ENCODE peak calls at places on chromosomes 1 and 21, in six cellular contexts. One of them, this sample, is unnamed.

GRCh38 chr1:153277852-153278251 is 18.4 kb downstream of the LORICRIN start:
- DNase-seq in Panc1: peak
- DNase-seq in AG09309: no peak
- DNase-seq in right lobe of liver: peak
- DNase-seq in fibroblast of pulmonary artery: no peak
- DNase-seq in dorsolateral prefrontal cortex: no peak
- DNase-seq in this sample: peak

GRCh38 chr1:218281285-218281684 is 3.8 kb upstream of the RRP15 start:
- DNase-seq in Panc1: no peak
- DNase-seq in AG09309: no peak
- DNase-seq in right lobe of liver: no peak
- DNase-seq in fibroblast of pulmonary artery: no peak
- DNase-seq in dorsolateral prefrontal cortex: no peak
- DNase-seq in this sample: no peak

GRCh38 chr21:15667010-15667409 is 62.8 kb upstream of the USP25 start:
- DNase-seq in Panc1: no peak
- DNase-seq in AG09309: peak
- DNase-seq in right lobe of liver: no peak
- DNase-seq in fibroblast of pulmonary artery: peak
- DNase-seq in dorsolateral prefrontal cortex: no peak
- DNase-seq in this sample: peak

GRCh38 chr1:228918335-228918734 is 183.1 kb downstream of the RHOU start:
- DNase-seq in Panc1: no peak
- DNase-seq in AG09309: no peak
- DNase-seq in right lobe of liver: peak
- DNase-seq in fibroblast of pulmonary artery: no peak
- DNase-seq in dorsolateral prefrontal cortex: no peak
- DNase-seq in this sample: no peak

GRCh38 chr1:216617081-216617480 is 106.1 kb downstream of the ESRRG start:
- DNase-seq in Panc1: no peak
- DNase-seq in AG09309: no peak
- DNase-seq in right lobe of liver: no peak
- DNase-seq in fibroblast of pulmonary artery: no peak
- DNase-seq in dorsolateral prefrontal cortex: no peak
- DNase-seq in this sample: no peak

GRCh38 chr1:151620286-151620685 is 8.4 kb downstream of the SNX27 start:
- DNase-seq in Panc1: no peak
- DNase-seq in AG09309: no peak
- DNase-seq in right lobe of liver: no peak
- DNase-seq in fibroblast of pulmonary artery: peak
- DNase-seq in dorsolateral prefrontal cortex: no peak
- DNase-seq in this sample: no peak

GRCh38 chr21:46052703-46053651 is 44.9 kb upstream of the COL6A2 start:
- DNase-seq in Panc1: no peak
- DNase-seq in AG09309: peak
- DNase-seq in right lobe of liver: no peak
- DNase-seq in fibroblast of pulmonary artery: peak
- DNase-seq in dorsolateral prefrontal cortex: no peak
- DNase-seq in this sample: peak

GRCh38 chr1:179206817-179207216 is 22.7 kb downstream of the ABL2 start:
- DNase-seq in Panc1: no peak
- DNase-seq in AG09309: no peak
- DNase-seq in right lobe of liver: no peak
- DNase-seq in fibroblast of pulmonary artery: no peak
- DNase-seq in dorsolateral prefrontal cortex: no peak
- DNase-seq in this sample: no peak

GRCh38 chr1:167860231-167860923 is 53.6 kb downstream of the ADCY10 start:
- DNase-seq in Panc1: no peak
- DNase-seq in AG09309: no peak
- DNase-seq in right lobe of liver: no peak
- DNase-seq in fibroblast of pulmonary artery: no peak
- DNase-seq in dorsolateral prefrontal cortex: no peak
- DNase-seq in this sample: peak

GRCh38 chr1:225767591-225768540 is 9.8 kb upstream of the SRP9 start:
- DNase-seq in Panc1: no peak
- DNase-seq in AG09309: no peak
- DNase-seq in right lobe of liver: no peak
- DNase-seq in fibroblast of pulmonary artery: peak
- DNase-seq in dorsolateral prefrontal cortex: no peak
- DNase-seq in this sample: peak

GRCh38 chr1:116754203-116754977 is at the start of gene CD2:
- DNase-seq in Panc1: no peak
- DNase-seq in AG09309: no peak
- DNase-seq in right lobe of liver: no peak
- DNase-seq in fibroblast of pulmonary artery: no peak
- DNase-seq in dorsolateral prefrontal cortex: no peak
- DNase-seq in this sample: no peak

GRCh38 chr21:25708467-25709065 is 26.1 kb downstream of the ATP5PF start:
- DNase-seq in Panc1: peak
- DNase-seq in AG09309: peak
- DNase-seq in right lobe of liver: no peak
- DNase-seq in fibroblast of pulmonary artery: peak
- DNase-seq in dorsolateral prefrontal cortex: no peak
- DNase-seq in this sample: peak

GRCh38 chr1:162988869-162989268 is 80.3 kb upstream of the RGS4 start:
- DNase-seq in Panc1: no peak
- DNase-seq in AG09309: no peak
- DNase-seq in right lobe of liver: no peak
- DNase-seq in fibroblast of pulmonary artery: no peak
- DNase-seq in dorsolateral prefrontal cortex: no peak
- DNase-seq in this sample: no peak
- TF ChIP-seq CTCF in Panc1: peak
- TF ChIP-seq CTCF in AG09309: no peak
- TF ChIP-seq CTCF in right lobe of liver: no peak
- TF ChIP-seq CTCF in fibroblast of pulmonary artery: no peak
- TF ChIP-seq CTCF in dorsolateral prefrontal cortex: no peak
- TF ChIP-seq CTCF in this sample: no peak

GRCh38 chr1:150561830-150562367 is 12.7 kb downstream of the ADAMTSL4 start:
- DNase-seq in Panc1: no peak
- DNase-seq in AG09309: peak
- DNase-seq in right lobe of liver: peak
- DNase-seq in fibroblast of pulmonary artery: peak
- DNase-seq in dorsolateral prefrontal cortex: peak
- DNase-seq in this sample: peak

GRCh38 chr1:150564051-150564991 is 15.1 kb downstream of the MCL1 start:
- DNase-seq in Panc1: no peak
- DNase-seq in AG09309: no peak
- DNase-seq in right lobe of liver: no peak
- DNase-seq in fibroblast of pulmonary artery: peak
- DNase-seq in dorsolateral prefrontal cortex: no peak
- DNase-seq in this sample: peak

GRCh38 chr1:150563340-150564038 is 14.3 kb downstream of the ADAMTSL4 start:
- DNase-seq in Panc1: no peak
- DNase-seq in AG09309: no peak
- DNase-seq in right lobe of liver: peak
- DNase-seq in fibroblast of pulmonary artery: peak
- DNase-seq in dorsolateral prefrontal cortex: no peak
- DNase-seq in this sample: peak

GRCh38 chr1:150560986-150561829 is 12.0 kb downstream of the ADAMTSL4 start:
- DNase-seq in Panc1: no peak
- DNase-seq in AG09309: peak
- DNase-seq in right lobe of liver: peak
- DNase-seq in fibroblast of pulmonary artery: peak
- DNase-seq in dorsolateral prefrontal cortex: peak
- DNase-seq in this sample: peak

DNA sequence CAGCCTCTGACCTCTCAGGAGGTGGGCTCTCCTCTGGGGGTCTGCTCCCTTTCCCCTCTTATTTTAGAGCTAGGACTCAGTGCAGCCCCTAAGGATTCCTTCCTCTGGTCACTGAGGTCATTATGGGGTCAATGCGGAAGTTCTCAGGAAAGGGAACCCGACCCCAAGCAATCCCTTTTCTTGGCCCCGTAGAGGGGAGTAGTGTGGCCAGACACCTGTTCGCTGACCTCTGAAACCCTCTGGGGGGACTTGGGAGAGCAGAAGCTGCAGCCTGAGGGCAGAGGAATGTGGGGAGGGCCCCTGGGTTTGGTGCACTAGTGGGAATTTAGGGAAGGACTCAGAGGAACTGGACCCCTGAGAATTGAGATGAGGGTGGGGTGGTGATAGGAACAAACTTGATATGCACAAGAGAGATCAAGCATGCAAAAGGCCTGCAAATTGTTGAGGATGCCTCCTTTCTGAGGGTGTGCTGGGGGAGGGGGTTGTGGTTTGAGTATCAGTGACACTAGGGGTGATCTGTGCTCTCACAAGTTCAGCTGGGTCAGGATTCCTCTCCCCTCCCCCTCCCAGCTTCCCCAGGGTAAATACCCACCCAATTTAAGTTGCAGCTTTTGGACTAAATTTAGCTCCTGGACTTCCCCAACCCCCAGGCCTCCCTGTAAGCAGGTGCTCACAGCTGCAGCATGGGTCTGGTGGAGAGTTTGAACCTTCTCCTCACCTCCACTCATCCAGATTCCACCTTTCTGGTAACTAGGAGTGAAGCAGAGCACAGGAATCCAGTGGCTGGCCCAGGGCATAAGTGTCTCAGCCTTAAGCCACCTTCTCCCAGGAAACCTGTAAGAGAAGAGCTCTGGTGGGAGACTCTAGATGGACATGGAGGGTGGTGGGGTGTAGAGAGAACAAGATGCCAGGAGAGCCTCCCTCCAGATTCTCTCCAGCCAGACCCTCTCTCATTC is 13.5 kb downstream of the ADAMTSL4 start:
- DNase-seq in Panc1: no peak
- DNase-seq in AG09309: no peak
- DNase-seq in right lobe of liver: no peak
- DNase-seq in fibroblast of pulmonary artery: no peak
- DNase-seq in dorsolateral prefrontal cortex: no peak
- DNase-seq in this sample: peak
- H3K4me3 ChIP-seq in Panc1: peak
- H3K4me3 ChIP-seq in AG09309: no peak
- H3K4me3 ChIP-seq in right lobe of liver: peak
- H3K4me3 ChIP-seq in fibroblast of pulmonary artery: peak
- H3K4me3 ChIP-seq in dorsolateral prefrontal cortex: peak
- H3K4me3 ChIP-seq in this sample: no peak

GRCh38 chr1:19338323-19338762 is 26.2 kb downstream of the SLC66A1 start:
- DNase-seq in Panc1: no peak
- DNase-seq in AG09309: no peak
- DNase-seq in right lobe of liver: peak
- DNase-seq in fibroblast of pulmonary artery: no peak
- DNase-seq in dorsolateral prefrontal cortex: peak
- DNase-seq in this sample: peak
- TF ChIP-seq CTCF in Panc1: no peak
- TF ChIP-seq CTCF in AG09309: no peak
- TF ChIP-seq CTCF in right lobe of liver: peak
- TF ChIP-seq CTCF in fibroblast of pulmonary artery: no peak
- TF ChIP-seq CTCF in dorsolateral prefrontal cortex: peak
- TF ChIP-seq CTCF in this sample: peak

GRCh38 chr1:1092890-1093609 is 18.9 kb upstream of the RNF223 start:
- DNase-seq in Panc1: no peak
- DNase-seq in AG09309: no peak
- DNase-seq in right lobe of liver: no peak
- DNase-seq in fibroblast of pulmonary artery: no peak
- DNase-seq in dorsolateral prefrontal cortex: no peak
- DNase-seq in this sample: no peak
- H3K4me3 ChIP-seq in Panc1: no peak
- H3K4me3 ChIP-seq in AG09309: no peak
- H3K4me3 ChIP-seq in right lobe of liver: no peak
- H3K4me3 ChIP-seq in fibroblast of pulmonary artery: no peak
- H3K4me3 ChIP-seq in dorsolateral prefrontal cortex: no peak
- H3K4me3 ChIP-seq in this sample: no peak

GRCh38 chr21:32364801-32365200 is 28.0 kb downstream of the URB1 start:
- DNase-seq in Panc1: no peak
- DNase-seq in AG09309: no peak
- DNase-seq in right lobe of liver: no peak
- DNase-seq in fibroblast of pulmonary artery: no peak
- DNase-seq in dorsolateral prefrontal cortex: no peak
- DNase-seq in this sample: no peak

GRCh38 chr21:32364387-32364786 is 28.4 kb downstream of the URB1 start:
- DNase-seq in Panc1: no peak
- DNase-seq in AG09309: no peak
- DNase-seq in right lobe of liver: no peak
- DNase-seq in fibroblast of pulmonary artery: no peak
- DNase-seq in dorsolateral prefrontal cortex: no peak
- DNase-seq in this sample: no peak

GRCh38 chr21:32356874-32357395 is 35.9 kb downstream of the URB1 start:
- DNase-seq in Panc1: no peak
- DNase-seq in AG09309: no peak
- DNase-seq in right lobe of liver: no peak
- DNase-seq in fibroblast of pulmonary artery: no peak
- DNase-seq in dorsolateral prefrontal cortex: no peak
- DNase-seq in this sample: no peak

GRCh38 chr21:32360401-32360981 is 32.3 kb downstream of the URB1 start:
- DNase-seq in Panc1: no peak
- DNase-seq in AG09309: no peak
- DNase-seq in right lobe of liver: no peak
- DNase-seq in fibroblast of pulmonary artery: no peak
- DNase-seq in dorsolateral prefrontal cortex: no peak
- DNase-seq in this sample: peak

DNA sequence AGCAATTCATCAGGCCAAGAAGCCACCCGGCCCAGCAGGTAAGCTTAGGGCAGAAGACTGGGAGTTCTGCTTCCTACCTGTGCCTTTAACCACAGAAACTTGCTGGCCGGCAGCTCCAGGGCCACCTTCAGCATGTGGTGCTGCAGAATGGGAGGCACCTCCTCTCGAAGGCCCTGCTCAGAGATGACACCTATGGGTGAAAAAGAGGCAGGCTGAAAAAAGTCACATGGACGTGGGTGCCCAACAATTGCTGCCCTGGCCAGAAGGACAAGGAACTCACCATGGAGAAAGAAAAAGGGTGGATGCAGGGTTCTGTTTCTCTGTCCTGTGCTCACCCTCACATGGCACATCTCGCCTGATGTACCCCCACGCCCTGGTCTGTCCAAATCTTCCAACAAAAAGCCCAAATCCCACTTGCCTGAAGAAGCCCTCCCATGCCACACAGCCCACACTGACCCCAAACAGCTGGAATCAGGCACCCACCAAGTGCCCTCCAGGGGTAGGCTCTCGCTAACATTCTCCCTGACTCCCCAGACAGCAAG is 33.0 kb downstream of the URB1 start:
- DNase-seq in Panc1: no peak
- DNase-seq in AG09309: no peak
- DNase-seq in right lobe of liver: no peak
- DNase-seq in fibroblast of pulmonary artery: peak
- DNase-seq in dorsolateral prefrontal cortex: no peak
- DNase-seq in this sample: peak
- TF ChIP-seq CTCF in Panc1: no peak
- TF ChIP-seq CTCF in AG09309: peak
- TF ChIP-seq CTCF in right lobe of liver: peak
- TF ChIP-seq CTCF in fibroblast of pulmonary artery: peak
- TF ChIP-seq CTCF in dorsolateral prefrontal cortex: peak
- TF ChIP-seq CTCF in this sample: peak

This sample was measured in epithelial cell of esophagus.